ENCODE peak calls at places on chromosomes 5 and 9, in six cellular contexts. F, L, J, B, P and R are unnamed samples.

GRCh38 chr9:101470929-101471328 is 35.4 kb upstream of the ALDOB start:
- DNase-seq in F (no peak), P (no peak), L (no peak), B (no peak), J (no peak), R (no peak)

GRCh38 chr9:129326061-129327005 is 148.3 kb upstream of the IER5L start:
- DNase-seq in L (peak), J (no peak), F (peak), P (no peak), B (no peak), R (no peak)

GRCh38 chr9:130531670-130532069 is 47.7 kb upstream of the FUBP3 start:
- DNase-seq in F (no peak), B (no peak), J (no peak), P (no peak), L (no peak), R (no peak)

GRCh38 chr5:10120934-10121333 is 128.8 kb downstream of the ATPSCKMT start:
- DNase-seq in F (no peak), B (no peak), J (no peak), P (no peak), L (no peak), R (no peak)

GRCh38 chr5:147509041-147509709 is 693 bp downstream of the DPYSL3 start:
- DNase-seq in J (peak), F (peak), L (peak), P (peak), B (no peak), R (no peak)

GRCh38 chr9:92147030-92147853 is 32.0 kb upstream of the SPTLC1 start:
- DNase-seq in P (peak), F (no peak), J (no peak), B (peak), L (peak), R (peak)

GRCh38 chr9:20270176-20270575 is 352.1 kb downstream of the MLLT3 start:
- DNase-seq in P (peak), L (no peak), F (no peak), B (no peak), J (no peak), R (no peak)

GRCh38 chr5:124661317-124662141 is 84.9 kb downstream of the ZNF608 start:
- DNase-seq in J (peak), L (no peak), F (no peak), P (peak), B (peak), R (peak)

GRCh38 chr9:16710888-16711287 is 159.6 kb downstream of the BNC2 start:
- DNase-seq in L (no peak), P (no peak), J (no peak), B (no peak), F (no peak), R (no peak)

GRCh38 chr5:41009228-41009627 is 61.9 kb downstream of the MROH2B start:
- DNase-seq in J (no peak), P (peak), F (no peak), L (no peak), B (peak), R (peak)

GRCh38 chr5:14240366-14240765 is 97.2 kb downstream of the TRIO start:
- DNase-seq in J (no peak), P (peak), B (no peak), F (no peak), L (no peak), R (no peak)

GRCh38 chr9:26667882-26668281 is 224.7 kb downstream of the CAAP1 start:
- DNase-seq in P (no peak), L (no peak), F (no peak), B (no peak), J (no peak), R (no peak)

GRCh38 chr9:4045556-4045955 is 254.3 kb downstream of the GLIS3 start:
- DNase-seq in L (no peak), J (no peak), F (no peak), P (no peak), B (no peak), R (no peak)

GRCh38 chr9:20591223-20591622 is 31.1 kb downstream of the MLLT3 start:
- DNase-seq in P (peak), B (no peak), F (no peak), L (no peak), J (no peak), R (peak)

DNA sequence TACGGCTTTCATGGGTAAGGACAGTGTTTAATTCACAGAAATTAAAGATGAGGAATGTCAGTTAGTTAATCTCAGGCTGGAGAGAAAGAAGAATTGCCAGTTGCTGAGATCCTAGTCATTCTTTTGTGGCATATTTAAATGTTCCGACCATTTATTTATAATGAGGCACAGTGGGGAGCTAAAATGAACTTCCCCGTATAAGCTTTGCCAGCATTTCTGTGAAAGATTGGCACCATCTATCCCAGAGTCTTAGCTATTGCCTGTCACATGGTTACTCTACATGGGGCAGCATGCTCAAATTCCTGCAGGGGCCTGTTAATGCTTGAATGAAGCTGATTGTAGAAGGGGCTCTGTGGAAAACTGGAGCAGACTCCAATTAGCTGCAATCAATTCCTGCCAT is 314.1 kb downstream of the PRELID2 start:
- DNase-seq in F (no peak), B (no peak), L (no peak), J (no peak), P (no peak), R (no peak)
- H3K4me3 ChIP-seq in F (no peak), B (no peak), L (no peak), J (no peak), P (no peak), R (no peak)

GRCh38 chr5:132807163-132807838 is 5.8 kb upstream of the SOWAHA start:
- DNase-seq in F (peak), B (peak), J (peak), L (no peak), P (no peak), R (no peak)
- TF ChIP-seq CTCF in F (peak), B (peak), J (peak), L (no peak), P (no peak), R (peak)

GRCh38 chr5:139708434-139708849 is 60.3 kb downstream of the CXXC5 start:
- DNase-seq in L (no peak), F (no peak), J (no peak), P (no peak), B (no peak), R (no peak)
- H3K4me3 ChIP-seq in L (no peak), F (no peak), J (no peak), P (no peak), B (no peak), R (no peak)

GRCh38 chr5:54148062-54148461 is 162.3 kb downstream of the ARL15 start:
- DNase-seq in J (no peak), B (no peak), P (peak), L (no peak), F (no peak), R (peak)
- TF ChIP-seq CTCF in J (no peak), B (no peak), P (peak), L (no peak), F (no peak), R (peak)

DNA sequence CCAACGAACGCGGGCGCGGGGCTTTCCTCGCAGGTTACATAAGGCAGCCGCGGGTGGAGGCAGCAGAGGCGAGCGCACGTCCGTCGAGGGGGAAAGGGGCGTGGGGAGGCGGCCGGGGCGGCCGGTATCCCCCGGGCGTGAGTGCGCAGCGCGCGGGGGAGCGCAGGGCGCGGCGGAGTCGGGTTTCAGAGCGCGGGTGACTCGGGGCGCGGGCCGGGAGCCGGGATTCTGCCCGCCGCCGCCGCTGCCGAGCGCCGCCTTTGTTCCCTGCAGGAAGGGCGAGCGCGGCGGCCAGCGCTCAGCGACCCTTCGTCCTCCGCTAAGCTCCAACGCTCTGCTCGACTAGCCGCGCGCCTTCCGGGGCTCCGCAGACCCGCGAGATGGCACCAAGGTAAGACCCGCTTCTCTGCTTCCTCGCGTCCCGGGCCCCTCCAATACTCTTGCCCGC is at the start of gene COL15A1:
- DNase-seq in B (no peak), L (peak), P (peak), F (no peak), J (no peak), R (no peak)
- H3K4me3 ChIP-seq in B (no peak), L (peak), P (peak), F (peak), J (peak), R (peak)